ENCODE peak calls at places on chromosomes 1 and 21, in five cellular contexts. O is tibial artery, U is AG04450, K is RCC 7860, T is prostate gland. Q is an unnamed sample.

GRCh38 chr1:234683856-234684632 is 74.1 kb upstream of the IRF2BP2 start:
- DNase-seq in T (peak; percentile 57), O (peak; percentile 82), K (peak; percentile 79), U (no peak), Q (peak; percentile 17)

GRCh38 chr1:209870151-209870831 is 42.5 kb downstream of the UTP25 start:
- DNase-seq in U (no peak), T (no peak), K (no peak), O (no peak), Q (no peak)

GRCh38 chr1:56825436-56825835 is 6.2 kb upstream of the FYB2 start:
- DNase-seq in U (no peak), O (no peak), K (no peak), T (no peak), Q (no peak)

GRCh38 chr1:27804791-27805190 is 25.8 kb upstream of the PPP1R8 start:
- DNase-seq in O (no peak), K (no peak), U (no peak), T (no peak), Q (no peak)

GRCh38 chr21:42873096-42873495 is 6.2 kb downstream of the WDR4 start:
- DNase-seq in T (no peak), U (no peak), K (no peak), O (no peak), Q (no peak)

GRCh38 chr1:92972413-92973129 is 11.3 kb upstream of the DIPK1A start:
- DNase-seq in K (no peak), O (no peak), U (no peak), T (no peak), Q (no peak)

GRCh38 chr1:2300851-2301606 is 72.9 kb downstream of the SKI start:
- DNase-seq in T (no peak), O (peak; percentile 92), K (no peak), U (no peak), Q (no peak)

GRCh38 chr1:203368624-203369451 is 17.9 kb upstream of the FMOD start:
- DNase-seq in K (no peak), O (peak; percentile 89), U (no peak), T (no peak), Q (no peak)

GRCh38 chr1:168470821-168471473 is 72.8 kb downstream of the XCL2 start:
- DNase-seq in U (peak; percentile 59), T (no peak), O (no peak), K (peak; percentile 94), Q (peak; percentile 96)

GRCh38 chr1:57424231-57425027 is 569 bp upstream of the DAB1 start:
- DNase-seq in T (peak; percentile 5), K (no peak), O (no peak), U (no peak), Q (peak; percentile 30)

GRCh38 chr1:25871086-25871703 is 4.3 kb downstream of the PAQR7 start:
- DNase-seq in T (peak; percentile 64), U (no peak), K (no peak), O (no peak), Q (no peak)

GRCh38 chr1:174996474-174996873 is 3.3 kb upstream of the CACYBP start:
- DNase-seq in U (no peak), O (no peak), T (no peak), K (no peak), Q (no peak)

GRCh38 chr1:21100496-21100895 is 76.2 kb downstream of the EIF4G3 start:
- DNase-seq in K (no peak), U (no peak), O (no peak), T (no peak), Q (no peak)

GRCh38 chr1:245094954-245095353 is 59.8 kb upstream of the KIF26B start:
- DNase-seq in T (no peak), U (no peak), O (no peak), K (no peak), Q (no peak)

GRCh38 chr21:34889287-34889536 is 159.9 kb downstream of the RUNX1 start:
- DNase-seq in K (peak; percentile 27), O (peak; percentile 77), U (no peak), T (peak; percentile 39), Q (peak; percentile 47)

GRCh38 chr1:115665746-115666145 is 24.0 kb downstream of the VANGL1 start:
- DNase-seq in U (no peak), T (no peak), K (no peak), O (no peak), Q (no peak)

GRCh38 chr1:179591592-179592580 is at the start of gene TDRD5:
- DNase-seq in U (no peak), O (no peak), K (no peak), T (no peak), Q (no peak)

GRCh38 chr21:24050233-24050632 is 1557.0 kb downstream of the MRPL39 start:
- DNase-seq in O (no peak), T (no peak), U (no peak), K (no peak), Q (no peak)

GRCh38 chr1:92951141-92951582 is 10.1 kb downstream of the DIPK1A start:
- DNase-seq in K (no peak), U (no peak), O (no peak), T (no peak), Q (peak; percentile 11)

GRCh38 chr1:228415853-228416216 is 826 bp downstream of the TRIM17 start:
- DNase-seq in K (no peak), T (no peak), O (no peak), U (no peak), Q (no peak)

GRCh38 chr1:41769068-41769467 is 149.7 kb downstream of the HIVEP3 start:
- DNase-seq in O (peak; percentile 19), U (no peak), T (no peak), K (no peak), Q (no peak)

GRCh38 chr1:26915204-26915842 is 1.5 kb upstream of the NR0B2 start:
- DNase-seq in T (no peak), O (no peak), K (no peak), U (no peak), Q (no peak)

GRCh38 chr1:111140680-111140967 is 601 bp downstream of the CEPT1 start:
- DNase-seq in T (peak; percentile 40), O (no peak), U (no peak), K (peak; percentile 45), Q (peak; percentile 69)

GRCh38 chr1:42081475-42081874 is 71.7 kb upstream of the GUCA2B start:
- DNase-seq in K (no peak), O (peak; percentile 60), T (peak; percentile 65), U (no peak), Q (no peak)

GRCh38 chr1:18926315-18927081 is 24.1 kb upstream of the ALDH4A1 start:
- DNase-seq in U (peak; percentile 71), T (no peak), O (peak; percentile 89), K (peak; percentile 97), Q (peak; percentile 84)

GRCh38 chr1:232622378-232622777 is 7.6 kb downstream of the SIPA1L2 start:
- DNase-seq in T (no peak), K (no peak), U (no peak), O (no peak), Q (no peak)

GRCh38 chr1:186722711-186723309 is 42.6 kb upstream of the PTGS2 start:
- DNase-seq in K (no peak), U (peak; percentile 11), T (no peak), O (no peak), Q (peak; percentile 64)

GRCh38 chr1:233315718-233316301 is 11.7 kb upstream of the MAP3K21 start:
- DNase-seq in K (no peak), U (no peak), O (no peak), T (no peak), Q (no peak)